ENCODE peak calls at places on chromosomes 12 and 14, in six cellular contexts. R is dorsolateral prefrontal cortex, H is mucosa of descending colon, T is WERI-Rb-1, X is endothelial cell, B is AG09309. N is an unnamed sample.
A peak's percentile ranks its signal among the peaks of the same experiment; 100 is the strongest.

GRCh38 chr14:52950898-52951729 is at the start of gene FERMT2:
- DNase-seq in R (peak; percentile 83), B (peak; percentile 28), H (peak; percentile 79), X (peak; percentile 95), T (peak; percentile 90), N (peak; percentile 94)

GRCh38 chr14:61568572-61569011 is 126.7 kb upstream of the HIF1A start:
- DNase-seq in B (no peak), H (peak; percentile 74), T (no peak), R (peak; percentile 12), X (peak; percentile 31), N (peak; percentile 34)

GRCh38 chr14:76951149-76951548 is 77.4 kb downstream of the IRF2BPL start:
- DNase-seq in R (no peak), T (no peak), X (no peak), H (no peak), B (no peak), N (no peak)

GRCh38 chr14:84468153-84468552 is 1061.8 kb upstream of the FLRT2 start:
- DNase-seq in B (no peak), T (no peak), H (no peak), R (no peak), X (no peak), N (no peak)

GRCh38 chr12:43758247-43758727 is 303 bp downstream of the PUS7L start:
- DNase-seq in R (peak; percentile 26), X (peak; percentile 26), T (peak; percentile 30), H (peak; percentile 62), B (no peak), N (no peak)

GRCh38 chr12:124827588-124828184 is 36.0 kb downstream of the SCARB1 start:
- DNase-seq in R (no peak), X (no peak), H (no peak), B (no peak), T (no peak), N (no peak)

GRCh38 chr14:32938719-32939253 is at the start of gene NPAS3:
- DNase-seq in H (peak; percentile 36), T (no peak), R (no peak), X (peak; percentile 46), B (no peak), N (peak; percentile 63)

GRCh38 chr12:30806989-30807694 is 52.4 kb upstream of the CAPRIN2 start:
- DNase-seq in X (peak; percentile 28), R (peak; percentile 35), H (no peak), T (peak; percentile 40), B (no peak), N (peak; percentile 23)

GRCh38 chr12:78641837-78642423 is 222.6 kb upstream of the SYT1 start:
- DNase-seq in H (no peak), R (no peak), B (no peak), X (no peak), T (no peak), N (no peak)

GRCh38 chr12:7075931-7076330 is 15.4 kb downstream of the C1S start:
- DNase-seq in H (no peak), X (no peak), T (no peak), B (peak; percentile 68), R (no peak), N (no peak)

GRCh38 chr12:7075518-7075917 is 15.0 kb downstream of the C1S start:
- DNase-seq in B (no peak), X (no peak), H (no peak), R (no peak), T (no peak), N (no peak)

GRCh38 chr12:7079826-7080125 is 12.5 kb downstream of the C1R start:
- DNase-seq in R (no peak), H (no peak), T (no peak), B (no peak), X (no peak), N (no peak)

GRCh38 chr12:7076493-7076892 is 15.8 kb downstream of the C1R start:
- DNase-seq in T (no peak), B (no peak), R (no peak), X (no peak), H (no peak), N (no peak)

DNA sequence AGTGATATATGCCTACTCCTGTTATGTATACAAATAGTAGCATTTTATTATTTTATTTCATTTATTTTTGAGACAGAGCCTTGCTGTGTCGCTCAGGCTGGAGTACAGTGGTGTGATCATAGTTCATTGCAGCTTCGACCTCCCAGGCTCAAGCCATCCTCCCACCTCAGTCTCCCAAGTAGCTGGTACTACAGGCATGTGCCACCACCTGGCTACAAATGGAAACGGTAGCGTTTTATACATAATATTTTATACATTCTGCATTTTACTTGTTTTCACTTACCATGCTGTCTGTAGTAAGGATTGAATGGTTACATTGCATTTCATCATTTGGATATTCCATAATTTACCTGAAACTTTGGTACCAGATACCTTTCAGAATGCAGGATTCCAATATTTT is 14.1 kb downstream of the C1R start:
- DNase-seq in H (no peak), R (no peak), B (no peak), X (no peak), T (no peak), N (no peak)
- TF ChIP-seq CTCF in H (no peak), R (no peak), B (no peak), X (no peak), T (no peak), N (peak; percentile 7)

GRCh38 chr14:74983343-74983742 is 19.4 kb upstream of the EIF2B2 start:
- DNase-seq in X (no peak), B (no peak), R (no peak), H (no peak), T (no peak), N (no peak)
- TF ChIP-seq CTCF in X (no peak), B (no peak), R (no peak), H (no peak), T (no peak), N (no peak)

GRCh38 chr14:97777622-97778021 is 980.4 kb downstream of the VRK1 start:
- DNase-seq in H (no peak), B (no peak), R (no peak), X (no peak), T (no peak), N (no peak)
- TF ChIP-seq CTCF in H (no peak), B (no peak), R (no peak), X (no peak), T (no peak), N (no peak)

GRCh38 chr12:91335724-91336123 is 153.1 kb upstream of the DCN start:
- DNase-seq in T (no peak), B (no peak), X (no peak), R (no peak), H (no peak), N (no peak)
- TF ChIP-seq CTCF in T (no peak), B (no peak), X (no peak), R (no peak), H (no peak), N (no peak)

DNA sequence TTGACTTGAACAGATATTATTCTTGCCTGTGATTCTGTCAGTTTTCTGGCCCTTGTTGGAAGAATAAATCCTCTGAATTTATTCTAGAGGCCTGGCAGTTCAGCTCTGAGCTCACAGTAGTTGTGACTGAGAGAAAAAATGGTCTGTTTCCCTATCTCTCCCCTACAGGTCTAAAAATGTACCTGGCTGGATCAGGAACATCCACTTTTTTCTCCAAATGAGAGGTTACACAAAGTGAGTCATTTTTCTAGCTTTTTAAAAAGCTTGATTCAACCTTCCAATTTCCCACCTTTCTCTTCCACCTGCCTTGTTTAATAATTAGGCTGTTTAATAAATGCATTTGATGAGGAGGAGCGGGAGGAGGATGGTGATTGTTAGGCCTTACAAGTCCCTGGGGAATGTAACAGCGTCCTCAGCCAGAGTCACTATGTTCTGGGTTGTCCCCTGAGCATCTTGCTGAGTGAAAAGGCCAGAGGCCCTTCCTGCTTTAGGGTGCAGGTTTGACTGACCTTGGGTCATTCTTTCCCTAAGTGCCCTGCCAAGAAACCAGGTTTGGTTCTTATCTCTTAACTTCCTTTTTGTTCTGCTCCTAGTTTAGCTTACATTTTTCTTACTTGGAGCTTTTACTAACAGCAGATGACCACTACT is 91.7 kb upstream of the FUT8 start:
- DNase-seq in T (no peak), X (no peak), R (no peak), H (no peak), B (no peak), N (no peak)
- TF ChIP-seq CTCF in T (no peak), X (no peak), R (no peak), H (no peak), B (no peak), N (no peak)

GRCh38 chr14:104968541-104969401 is 9.4 kb downstream of the AHNAK2 start:
- DNase-seq in X (no peak), R (no peak), T (peak; percentile 10), B (no peak), H (no peak), N (no peak)
- TF ChIP-seq CTCF in X (no peak), R (no peak), T (no peak), B (no peak), H (no peak), N (no peak)

GRCh38 chr14:100648474-100649172 is 61.4 kb upstream of the BEGAIN start:
- DNase-seq in X (no peak), T (no peak), H (peak; percentile 73), R (no peak), B (no peak), N (no peak)

GRCh38 chr14:100645986-100646314 is 58.7 kb upstream of the BEGAIN start:
- DNase-seq in B (no peak), R (no peak), X (no peak), H (no peak), T (no peak), N (no peak)

GRCh38 chr14:100644784-100645183 is 57.6 kb upstream of the BEGAIN start:
- DNase-seq in X (no peak), B (no peak), R (no peak), H (no peak), T (no peak), N (no peak)

GRCh38 chr14:100644383-100644782 is 57.2 kb upstream of the BEGAIN start:
- DNase-seq in H (no peak), B (no peak), X (no peak), R (no peak), T (no peak), N (no peak)

DNA sequence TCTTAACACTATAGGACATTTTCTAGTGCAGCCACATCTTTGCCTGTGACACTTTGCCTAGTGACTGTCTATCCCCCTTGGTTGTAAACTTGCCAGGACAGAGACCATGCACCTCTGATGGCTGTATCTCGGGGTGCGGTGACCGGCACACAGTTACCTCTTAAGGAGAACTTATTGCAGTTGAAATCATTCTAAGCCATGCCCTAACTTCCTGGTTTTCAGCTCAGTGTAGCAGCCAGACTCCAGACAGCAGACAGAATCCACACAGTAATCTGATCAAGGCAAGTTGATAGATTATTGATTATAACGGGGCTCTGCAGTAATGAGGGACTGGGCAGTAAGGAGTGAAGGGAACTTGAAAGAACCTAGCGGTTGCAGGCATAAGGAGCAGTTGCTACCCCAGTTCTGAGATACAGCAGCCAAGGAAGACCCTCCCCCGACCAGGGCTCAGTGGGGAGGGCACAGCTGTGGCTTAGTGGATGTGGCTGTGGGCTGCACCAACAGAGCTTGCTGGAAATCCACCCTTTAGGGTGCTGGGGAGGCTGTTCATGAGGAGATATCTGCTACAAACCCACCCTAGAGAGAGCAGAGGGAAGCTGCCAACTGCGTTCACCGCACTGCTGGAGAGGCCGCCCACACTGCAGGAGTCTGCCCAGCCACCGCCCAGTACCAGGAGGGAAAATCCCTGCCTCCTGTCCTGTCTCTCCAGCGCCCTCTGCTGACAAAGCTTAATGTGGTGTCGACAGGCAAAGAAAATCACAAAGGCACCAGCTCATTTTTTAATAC is 58.2 kb upstream of the BEGAIN start:
- DNase-seq in X (peak; percentile 95), B (no peak), H (peak; percentile 88), R (peak; percentile 83), T (peak; percentile 91), N (peak; percentile 89)
- TF ChIP-seq CTCF in X (peak; percentile 91), B (peak; percentile 83), H (peak; percentile 75), R (peak; percentile 86), T (peak; percentile 80), N (peak; percentile 67)

N was measured in nephron progenitor cell.